ENCODE peak calls at places on chromosomes 7 and 10, in ten cellular contexts. Y is A549; F is stimulated activated CD8-positive, alpha-beta memory T cell treated with anti-CD3 and anti-CD28 coated beads, Interleukin-7, amount 100 ng/mL, for 24 hours; C is activated CD4-positive, alpha-beta T cell treated with anti-CD3 and anti-CD28 coated beads, Interleukin-2, amount 50 U/mL, for 1 hour; X is ELR; D is cardiac muscle cell; H is SK-N-SH; O is heart left ventricle; B is C1 segment of cervical spinal cord; G is pancreas. L is an unnamed sample.

GRCh38 chr7:42736931-42737330 is 174.9 kb downstream of the C7orf25 start:
- DNase-seq in X (peak), F (no peak), C (no peak), O (no peak), B (no peak), Y (peak), D (no peak), G (no peak), H (no peak), L (no peak)

GRCh38 chr7:107152011-107152410 is 16.8 kb upstream of the HBP1 start:
- DNase-seq in F (no peak), C (no peak), G (no peak), B (no peak), O (no peak), D (peak), H (no peak), X (peak), Y (no peak), L (peak)

GRCh38 chr7:112091768-112092167 is 114.4 kb downstream of the DOCK4 start:
- DNase-seq in D (no peak), G (no peak), H (no peak), C (no peak), X (no peak), O (no peak), F (no peak), Y (no peak), B (no peak), L (no peak)

GRCh38 chr10:44393051-44393630 is 8.2 kb upstream of the CXCL12 start:
- DNase-seq in O (no peak), X (peak), B (no peak), Y (no peak), D (no peak), F (no peak), G (peak), H (no peak), C (no peak), L (peak)

GRCh38 chr10:60032723-60033122 is 126.4 kb upstream of the CCDC6 start:
- DNase-seq in D (peak), B (no peak), O (peak), Y (peak), H (peak), C (peak), G (no peak), X (peak), F (no peak), L (peak)

GRCh38 chr7:131210618-131211017 is 117.1 kb upstream of the MKLN1 start:
- DNase-seq in Y (no peak), C (no peak), O (no peak), F (no peak), H (no peak), B (no peak), G (no peak), X (no peak), D (no peak), L (no peak)

GRCh38 chr10:128859738-128860386 is 607.2 kb upstream of the MGMT start:
- DNase-seq in O (no peak), X (peak), B (no peak), Y (peak), G (no peak), F (no peak), C (no peak), D (peak), H (peak), L (no peak)

GRCh38 chr7:77351539-77352004 is 64.6 kb downstream of the GSAP start:
- DNase-seq in O (peak), G (no peak), Y (no peak), D (no peak), X (no peak), B (no peak), F (peak), H (no peak), C (peak), L (no peak)

GRCh38 chr10:12073526-12073925 is 4.8 kb downstream of the DHTKD1 start:
- DNase-seq in G (no peak), B (no peak), Y (no peak), D (no peak), H (no peak), F (no peak), X (no peak), C (no peak), O (no peak), L (peak)

GRCh38 chr10:97498841-97499560 is at the start of gene UBTD1:
- DNase-seq in C (peak), O (peak), G (peak), X (peak), H (peak), Y (peak), B (peak), D (peak), F (no peak), L (peak)

GRCh38 chr10:130127612-130128607 is 8.3 kb upstream of the GLRX3 start:
- DNase-seq in C (peak), D (peak), X (peak), G (no peak), Y (peak), F (no peak), B (no peak), H (peak), O (no peak), L (peak)

GRCh38 chr7:157238087-157238486 is 98.7 kb upstream of the DNAJB6 start:
- DNase-seq in G (no peak), Y (no peak), X (no peak), F (no peak), C (no peak), B (no peak), D (peak), H (peak), O (no peak), L (no peak)

GRCh38 chr10:118342638-118343020 is 505 bp upstream of the FAM204A start:
- DNase-seq in Y (no peak), O (no peak), D (no peak), B (no peak), C (no peak), H (no peak), G (no peak), F (no peak), X (peak), L (peak)

GRCh38 chr7:116180302-116180701 is 30.0 kb upstream of the TES start:
- DNase-seq in X (peak), Y (peak), F (no peak), O (no peak), C (peak), H (peak), G (no peak), B (no peak), D (peak), L (peak)

GRCh38 chr7:90579181-90579688 is 16.9 kb upstream of the CDK14 start:
- DNase-seq in O (no peak), G (no peak), X (peak), Y (no peak), D (peak), B (no peak), C (no peak), F (no peak), H (no peak), L (peak)

GRCh38 chr7:13803134-13803533 is 186.3 kb downstream of the ETV1 start:
- DNase-seq in H (no peak), B (no peak), X (no peak), G (no peak), D (no peak), F (no peak), C (no peak), Y (no peak), O (no peak), L (no peak)

GRCh38 chr10:62250594-62251198 is 17.9 kb downstream of the RTKN2 start:
- DNase-seq in D (no peak), F (no peak), X (peak), H (no peak), C (no peak), G (no peak), Y (no peak), O (no peak), B (no peak), L (peak)

GRCh38 chr10:36451391-36451790 is 674.0 kb upstream of the ANKRD30A start:
- DNase-seq in F (no peak), G (no peak), O (no peak), X (no peak), D (no peak), B (no peak), C (no peak), H (no peak), Y (no peak), L (no peak)

GRCh38 chr10:126736737-126737136 is 66.2 kb upstream of the C10orf90 start:
- DNase-seq in Y (no peak), G (no peak), F (no peak), C (no peak), D (no peak), X (no peak), B (no peak), O (no peak), H (no peak), L (peak)

GRCh38 chr7:45881759-45882464 is 6.4 kb upstream of the IGFBP1 start:
- DNase-seq in G (no peak), F (no peak), B (no peak), C (no peak), H (no peak), D (peak), O (no peak), Y (no peak), X (peak), L (peak)

GRCh38 chr10:49111320-49111698 is 4.0 kb downstream of the VSTM4 start:
- DNase-seq in O (no peak), F (no peak), C (no peak), H (no peak), Y (no peak), G (no peak), B (no peak), D (no peak), X (no peak), L (no peak)

GRCh38 chr7:116499168-116500070 is at the start of gene CAV2:
- DNase-seq in H (peak), Y (peak), O (peak), F (no peak), D (peak), G (peak), X (peak), C (no peak), B (no peak), L (peak)

GRCh38 chr7:11540271-11540761 is 291.7 kb downstream of the THSD7A start:
- DNase-seq in C (no peak), B (no peak), F (no peak), Y (no peak), H (peak), G (no peak), X (peak), O (no peak), D (peak), L (no peak)

GRCh38 chr10:12974123-12974844 is 27.2 kb downstream of the CCDC3 start:
- DNase-seq in G (no peak), D (no peak), H (no peak), B (no peak), X (no peak), O (no peak), C (no peak), F (no peak), Y (no peak), L (no peak)

GRCh38 chr10:110425684-110426293 is 71.9 kb upstream of the DUSP5 start:
- DNase-seq in B (no peak), H (no peak), C (no peak), G (no peak), O (no peak), D (peak), F (peak), Y (peak), X (peak), L (peak)

GRCh38 chr10:124145109-124145860 is 51.9 kb upstream of the CHST15 start:
- DNase-seq in B (no peak), X (no peak), C (no peak), Y (no peak), G (no peak), D (peak), F (no peak), O (peak), H (no peak), L (peak)

GRCh38 chr7:42319631-42320030 is 82.6 kb upstream of the GLI3 start:
- DNase-seq in O (no peak), H (no peak), X (no peak), C (no peak), B (no peak), Y (no peak), D (no peak), G (no peak), F (no peak), L (peak)

L was measured in EH.